ENCODE peak calls at places on chromosomes 1 and 21, in seven cellular contexts. F, U, A, M, G, I and K are unnamed samples.
A peak's percentile ranks its signal among the peaks of the same experiment; 100 is the strongest.

GRCh38 chr1:79124756-79125155 is 118.2 kb upstream of the ADGRL4 start:
- DNase-seq in F (no peak), U (peak; percentile 16), A (no peak), M (no peak), G (no peak), I (no peak), K (no peak)

GRCh38 chr1:178630418-178630817 is 94.6 kb upstream of the RALGPS2 start:
- DNase-seq in F (no peak), U (no peak), A (no peak), M (no peak), G (no peak), I (no peak), K (no peak)

GRCh38 chr1:234611153-234611798 is 1.3 kb upstream of the IRF2BP2 start:
- DNase-seq in F (no peak), U (peak; percentile 90), A (peak; percentile 94), M (no peak), G (no peak), I (peak; percentile 83), K (no peak)

GRCh38 chr21:29372063-29372802 is 73.5 kb downstream of the BACH1 start:
- DNase-seq in F (peak; percentile 42), U (peak; percentile 75), A (peak; percentile 77), M (no peak), G (no peak), I (peak; percentile 75), K (no peak)

GRCh38 chr1:12424793-12425192 is 193.2 kb downstream of the DHRS3 start:
- DNase-seq in F (no peak), U (peak; percentile 53), A (no peak), M (no peak), G (no peak), I (no peak), K (no peak)

GRCh38 chr1:75725861-75726361 is 1.4 kb downstream of the ACADM start:
- DNase-seq in F (peak; percentile 67), U (no peak), A (peak; percentile 17), M (no peak), G (no peak), I (peak; percentile 62), K (no peak)

GRCh38 chr1:224357626-224358124 is 996 bp downstream of the CNIH4 start:
- DNase-seq in F (no peak), U (peak; percentile 31), A (no peak), M (no peak), G (no peak), I (no peak), K (no peak)

GRCh38 chr1:32636793-32637561 is 13.4 kb downstream of the ZBTB8OS start:
- DNase-seq in F (no peak), U (peak; percentile 41), A (no peak), M (no peak), G (no peak), I (no peak), K (no peak)

GRCh38 chr1:47409311-47410085 is 6.6 kb upstream of the FOXE3 start:
- DNase-seq in F (no peak), U (peak; percentile 78), A (no peak), M (no peak), G (no peak), I (no peak), K (no peak)

GRCh38 chr1:17198476-17199258 is 6.3 kb upstream of the PADI1 start:
- DNase-seq in F (no peak), U (peak; percentile 36), A (no peak), M (no peak), G (peak; percentile 19), I (no peak), K (no peak)

GRCh38 chr1:199490804-199491527 is 536.5 kb upstream of the NR5A2 start:
- DNase-seq in F (no peak), U (peak; percentile 89), A (no peak), M (no peak), G (no peak), I (no peak), K (no peak)

GRCh38 chr1:117030271-117030877 is 28.8 kb downstream of the CD101 start:
- DNase-seq in F (no peak), U (no peak), A (no peak), M (no peak), G (no peak), I (no peak), K (no peak)

GRCh38 chr1:41664861-41665640 is 180.6 kb upstream of the EDN2 start:
- DNase-seq in F (no peak), U (peak; percentile 80), A (no peak), M (no peak), G (no peak), I (no peak), K (no peak)

GRCh38 chr1:86471296-86471695 is 2.6 kb downstream of the CLCA1 start:
- DNase-seq in F (no peak), U (peak; percentile 18), A (no peak), M (no peak), G (no peak), I (no peak), K (no peak)

GRCh38 chr1:167717351-167717750 is 4.4 kb upstream of the MPZL1 start:
- DNase-seq in F (no peak), U (no peak), A (no peak), M (no peak), G (no peak), I (no peak), K (no peak)

GRCh38 chr1:167714851-167715652 is 6.7 kb upstream of the MPZL1 start:
- DNase-seq in F (peak; percentile 90), U (peak; percentile 75), A (peak; percentile 98), M (peak; percentile 88), G (peak; percentile 85), I (peak; percentile 94), K (no peak)

GRCh38 chr1:167714098-167714850 is 7.5 kb upstream of the MPZL1 start:
- DNase-seq in F (peak; percentile 93), U (peak; percentile 72), A (peak; percentile 95), M (peak; percentile 92), G (peak; percentile 95), I (peak; percentile 96), K (peak; percentile 88)

GRCh38 chr1:167713330-167714081 is 8.3 kb upstream of the MPZL1 start:
- DNase-seq in F (peak; percentile 26), U (peak; percentile 43), A (peak; percentile 40), M (no peak), G (peak; percentile 66), I (peak; percentile 50), K (peak; percentile 41)

GRCh38 chr1:167715653-167716302 is 6.0 kb upstream of the MPZL1 start:
- DNase-seq in F (no peak), U (no peak), A (no peak), M (no peak), G (no peak), I (no peak), K (no peak)
- H3K27ac ChIP-seq in F (peak overlapping the region; percentile 83), U (peak overlapping the region; percentile 35), A (peak overlapping the region; percentile 75), M (peak overlapping the region; percentile 91), G (peak overlapping the region; percentile 97), I (peak overlapping the region; percentile 75), K (no peak overlapping the region)

DNA sequence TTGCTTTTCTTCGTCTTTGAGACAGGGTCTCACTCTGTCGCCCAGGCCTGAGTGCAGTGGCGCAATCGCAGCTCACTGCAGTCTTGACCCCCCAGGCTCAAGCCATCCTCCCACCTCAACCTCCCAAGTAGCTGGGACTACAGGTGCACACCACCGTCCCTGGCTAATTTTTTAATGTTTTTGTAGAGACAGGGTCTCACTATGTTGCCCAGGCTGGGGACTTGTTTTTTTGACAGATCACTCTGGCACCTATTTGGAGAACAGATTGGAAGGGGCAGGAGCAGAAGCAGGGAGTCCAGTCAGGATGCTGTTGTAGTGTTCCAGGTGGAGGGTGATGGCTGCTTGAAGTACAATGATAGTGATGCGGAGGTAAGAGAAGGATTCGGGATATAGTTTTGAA is 12.7 kb upstream of the KDM4A start:
- DNase-seq in F (no peak), U (no peak), A (no peak), M (no peak), G (no peak), I (no peak), K (no peak)
- H3K27ac ChIP-seq in F (no peak overlapping the region), U (no peak overlapping the region), A (no peak overlapping the region), M (no peak overlapping the region), G (no peak overlapping the region), I (no peak overlapping the region), K (no peak overlapping the region)

DNA sequence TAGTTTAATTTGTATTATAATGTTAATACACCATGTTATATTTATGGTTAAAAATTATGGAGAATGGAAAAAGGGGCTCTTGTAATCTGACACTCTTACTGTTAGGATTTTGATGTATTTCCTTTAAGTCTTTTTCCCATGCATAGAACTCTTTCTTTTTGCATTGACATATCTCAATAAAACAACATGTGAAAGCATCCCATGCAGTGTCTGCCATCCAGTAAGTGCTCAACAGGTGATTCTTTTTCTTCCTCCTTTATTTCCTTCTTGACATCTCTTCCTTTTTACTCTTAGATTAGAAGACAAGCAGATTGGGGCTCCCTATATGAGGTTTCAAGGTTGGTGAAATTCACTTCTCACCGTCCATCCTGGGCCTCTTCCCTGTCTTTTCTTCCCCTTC is 2.8 kb downstream of the NEXN start:
- DNase-seq in F (no peak), U (no peak), A (no peak), M (no peak), G (no peak), I (no peak), K (no peak)
- H3K27ac ChIP-seq in F (no peak overlapping the region), U (no peak overlapping the region), A (no peak overlapping the region), M (no peak overlapping the region), G (peak overlapping the region; percentile 100), I (no peak overlapping the region), K (no peak overlapping the region)

GRCh38 chr1:66176828-66177227 is 357.1 kb upstream of the SGIP1 start:
- DNase-seq in F (no peak), U (no peak), A (no peak), M (no peak), G (no peak), I (no peak), K (no peak)
- H3K27ac ChIP-seq in F (no peak overlapping the region), U (no peak overlapping the region), A (no peak overlapping the region), M (no peak overlapping the region), G (no peak overlapping the region), I (no peak overlapping the region), K (peak overlapping the region; percentile 58)

GRCh38 chr1:207835958-207836357 is 75.0 kb downstream of the CD34 start:
- DNase-seq in F (no peak), U (no peak), A (no peak), M (no peak), G (no peak), I (no peak), K (no peak)
- H3K27ac ChIP-seq in F (peak overlapping the region; percentile 47), U (no peak overlapping the region), A (no peak overlapping the region), M (peak overlapping the region; percentile 26), G (peak overlapping the region; percentile 24), I (no peak overlapping the region), K (no peak overlapping the region)